ENCODE peak calls at places on chromosomes 4 and X, in four cellular contexts. D, C, S and V are unnamed samples.

GRCh38 chr4:181323061-181323460 is 920.1 kb upstream of the TENM3 start:
- DNase-seq in D (peak), C (no peak), S (no peak), V (no peak)

GRCh38 chrX:48800574-48801280 is 1.1 kb upstream of the HDAC6 start:
- DNase-seq in D (no peak), C (peak), S (no peak), V (no peak)

GRCh38 chrX:103477496-103477895 is 41.8 kb downstream of the RAB40A start:
- DNase-seq in D (no peak), C (no peak), S (peak), V (no peak)

GRCh38 chr4:91233164-91233563 is 1070.6 kb upstream of the GRID2 start:
- DNase-seq in D (no peak), C (no peak), S (no peak), V (no peak)

GRCh38 chrX:97057349-97057909 is 173.7 kb downstream of the RPA4 start:
- DNase-seq in D (no peak), C (no peak), S (no peak), V (peak)

GRCh38 chr4:119135721-119136121 is at the start of gene MYOZ2:
- DNase-seq in D (no peak), C (no peak), S (peak), V (peak)

GRCh38 chr4:124953059-124953850 is 240.7 kb upstream of the ANKRD50 start:
- DNase-seq in D (no peak), C (no peak), S (peak), V (peak)

GRCh38 chr4:1211371-1211770 is 37.6 kb downstream of the CTBP1 start:
- DNase-seq in D (no peak), C (no peak), S (no peak), V (no peak)

GRCh38 chr4:3683744-3684421 is 82.3 kb upstream of the ADRA2C start:
- DNase-seq in D (no peak), C (no peak), S (no peak), V (no peak)

GRCh38 chr4:17059192-17059634 is 160.8 kb upstream of the LDB2 start:
- DNase-seq in D (no peak), C (no peak), S (peak), V (no peak)

DNA sequence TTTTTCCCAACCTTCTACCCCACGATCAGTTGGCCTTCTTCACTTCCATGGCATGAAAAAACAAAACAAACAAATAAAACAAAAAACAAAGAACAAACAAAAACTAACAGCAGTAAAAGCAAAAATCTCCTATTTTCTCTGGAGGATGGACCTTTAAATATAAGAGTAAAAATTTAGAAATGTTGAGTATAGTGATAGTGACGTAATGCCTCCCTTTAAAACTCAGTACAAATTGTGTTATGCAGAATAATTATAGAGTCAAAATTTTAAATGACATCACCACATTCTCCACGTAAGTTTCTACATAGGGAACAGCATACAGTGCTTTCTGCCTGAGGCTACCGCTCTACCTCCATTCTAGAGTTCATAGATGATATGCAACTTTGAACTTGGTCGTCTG is 2156.4 kb downstream of the PCDH7 start:
- DNase-seq in D (no peak), C (no peak), S (no peak), V (no peak)
- TF ChIP-seq FOS in D (no peak), C (no peak), S (no peak), V (no peak)

DNA sequence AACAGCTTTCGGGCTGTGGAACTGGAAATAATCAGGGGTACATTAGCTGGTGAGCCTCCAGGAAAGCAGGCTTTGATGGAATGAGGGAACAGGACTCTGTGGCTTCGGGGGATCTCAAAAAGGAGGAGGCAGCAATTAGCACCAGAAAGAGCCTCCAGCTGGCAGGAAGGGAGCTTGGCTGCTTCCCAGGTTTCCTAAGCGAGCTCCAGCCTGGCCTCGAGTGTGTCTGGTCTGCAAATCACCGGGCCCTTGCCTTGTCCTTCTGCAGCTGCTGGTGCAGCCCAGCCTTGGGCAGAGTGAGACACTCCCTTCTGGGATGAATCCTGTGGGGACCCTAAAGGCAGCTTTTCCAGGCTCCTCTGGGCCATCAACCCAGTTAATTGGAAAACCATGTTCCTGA is 10.7 kb upstream of the PDHA1 start:
- DNase-seq in D (no peak), C (no peak), S (peak), V (no peak)
- TF ChIP-seq FOS in D (no peak), C (no peak), S (no peak), V (no peak)

GRCh38 chr4:134078230-134078914 is 123.2 kb downstream of the PABPC4L start:
- DNase-seq in D (no peak), C (no peak), S (no peak), V (no peak)
- TF ChIP-seq FOS in D (no peak), C (no peak), S (no peak), V (no peak)

DNA sequence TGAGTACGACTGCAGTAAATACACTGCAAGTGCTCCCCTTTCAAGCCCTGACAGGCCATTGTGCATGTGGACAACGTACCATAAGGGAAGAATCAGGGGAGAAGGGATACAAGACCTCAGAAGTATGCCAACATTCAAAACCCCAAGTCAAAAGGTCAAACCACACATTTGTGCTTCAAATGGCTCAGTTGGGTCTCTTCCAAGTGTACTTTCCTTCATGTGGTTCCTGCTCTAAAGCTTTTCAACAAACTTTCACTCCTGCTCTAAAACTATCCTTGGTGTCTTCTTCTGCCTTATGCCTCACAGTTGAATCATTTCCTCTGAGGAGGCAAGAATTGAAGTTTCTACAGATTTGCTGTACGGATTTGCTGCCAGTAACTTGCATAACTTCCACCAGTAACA is 305.7 kb upstream of the SLIT2 start:
- DNase-seq in D (no peak), C (no peak), S (peak), V (peak)
- TF ChIP-seq FOS in D (no peak), C (no peak), S (no peak), V (peak)

GRCh38 chrX:70313503-70313902 is 23.6 kb downstream of the KIF4A start:
- DNase-seq in D (no peak), C (no peak), S (peak), V (no peak)
- TF ChIP-seq FOS in D (no peak), C (no peak), S (no peak), V (no peak)

DNA sequence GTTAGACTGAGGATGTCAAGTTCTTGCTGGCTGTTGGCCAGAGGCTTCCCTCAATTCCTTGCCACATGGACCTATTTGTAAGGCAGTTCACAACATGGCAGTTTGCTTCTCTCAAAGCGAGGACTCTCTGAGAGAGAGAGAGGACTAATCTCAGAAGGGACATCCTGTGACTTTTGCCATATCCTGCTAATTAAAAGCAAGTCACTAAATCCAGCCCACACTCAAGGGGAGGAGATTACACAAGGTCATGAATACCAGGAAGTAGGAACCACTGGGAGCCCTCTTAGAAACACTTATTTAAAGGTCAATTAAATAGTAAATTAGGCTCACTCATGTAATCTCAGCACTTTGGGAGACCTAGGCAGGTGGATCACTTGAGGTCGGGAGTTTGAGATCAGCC is 38.2 kb downstream of the PPP1R2C start:
- DNase-seq in D (no peak), C (no peak), S (no peak), V (no peak)
- TF ChIP-seq FOS in D (no peak), C (no peak), S (no peak), V (no peak)